ENCODE peak calls at places on chromosomes 12 and 14, in four cellular contexts. O is WERI-Rb-1, Z is NB4, P is RWPE1. S is an unnamed sample.

GRCh38 chr12:20946732-20947131 is 136.2 kb downstream of the SLCO1B3 start:
- DNase-seq in Z (peak), O (peak), P (no peak), S (peak)

GRCh38 chr14:71289536-71289935 is 382.3 kb downstream of the PCNX1 start:
- DNase-seq in P (no peak), Z (no peak), O (no peak), S (no peak)

GRCh38 chr12:121577443-121578180 is 3.2 kb downstream of the KDM2B start:
- DNase-seq in O (no peak), P (no peak), Z (peak), S (no peak)

GRCh38 chr12:6772331-6772695 is at the start of gene LAG3:
- DNase-seq in Z (no peak), P (no peak), O (no peak), S (no peak)

GRCh38 chr14:39097159-39097558 is 5.9 kb downstream of the SEC23A start:
- DNase-seq in P (peak), Z (peak), O (no peak), S (no peak)

GRCh38 chr12:10612954-10613333 is 465 bp downstream of the MAGOHB start:
- DNase-seq in Z (peak), O (no peak), P (no peak), S (no peak)

GRCh38 chr14:79837699-79838098 is 373.6 kb downstream of the DIO2 start:
- DNase-seq in Z (no peak), O (no peak), P (no peak), S (no peak)

GRCh38 chr12:105377077-105377476 is 46.6 kb downstream of the C12orf75 start:
- DNase-seq in P (no peak), O (no peak), Z (no peak), S (no peak)

GRCh38 chr14:69804902-69805301 is 7.9 kb upstream of the SLC10A1 start:
- DNase-seq in P (no peak), O (no peak), Z (no peak), S (no peak)

GRCh38 chr14:69808919-69809808 is 12.1 kb upstream of the SLC10A1 start:
- DNase-seq in Z (no peak), P (no peak), O (no peak), S (no peak)

GRCh38 chr14:69807192-69807591 is 10.2 kb upstream of the SLC10A1 start:
- DNase-seq in P (no peak), O (no peak), Z (no peak), S (no peak)

GRCh38 chr14:69798339-69798735 is 1.3 kb upstream of the SLC10A1 start:
- DNase-seq in P (no peak), Z (no peak), O (no peak), S (no peak)

DNA sequence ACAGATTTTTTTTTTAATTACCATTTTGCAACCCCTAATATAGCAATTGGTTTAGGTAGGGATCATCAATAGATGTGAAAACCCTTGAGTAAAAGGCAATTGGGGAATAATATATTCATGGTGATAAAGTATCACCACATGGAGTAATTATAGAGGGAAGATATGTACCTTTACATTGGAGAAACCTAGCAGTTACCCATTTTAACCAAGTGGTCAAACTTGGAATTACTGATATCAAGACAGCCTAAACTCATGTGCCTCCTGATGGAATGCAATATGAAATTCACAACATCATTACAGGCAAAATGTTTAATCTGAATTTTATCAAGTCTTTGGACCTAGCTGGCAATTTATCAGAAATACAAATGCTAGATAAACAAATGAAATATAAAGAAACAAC is 6.7 kb upstream of the SLC10A1 start:
- DNase-seq in O (no peak), P (peak), Z (no peak), S (no peak)
- TF ChIP-seq CTCF in O (no peak), P (peak), Z (no peak), S (peak)

GRCh38 chr12:24625103-24625502 is 323.8 kb downstream of the BCAT1 start:
- DNase-seq in P (no peak), Z (no peak), O (no peak), S (no peak)

GRCh38 chr12:24631691-24632090 is 317.2 kb downstream of the BCAT1 start:
- DNase-seq in Z (no peak), P (no peak), O (no peak), S (no peak)

DNA sequence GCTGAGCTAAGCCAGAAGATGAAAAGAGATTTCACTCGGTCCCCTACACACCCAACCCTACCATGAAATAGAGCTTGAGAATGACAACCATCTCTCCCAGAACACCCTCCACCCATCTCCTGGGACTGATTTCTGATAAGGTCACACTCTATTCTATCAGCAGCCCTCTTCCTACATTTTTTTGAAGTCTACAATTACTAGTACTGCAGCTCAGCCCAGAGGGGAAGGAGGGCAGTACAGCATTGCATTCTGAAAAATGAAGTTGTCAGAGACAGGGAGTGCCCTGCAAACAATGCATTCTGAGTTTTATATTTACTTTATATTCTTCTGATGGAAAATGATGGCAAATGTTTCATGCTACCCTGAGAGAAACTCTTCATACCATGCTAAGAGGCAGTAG is 318.5 kb downstream of the BCAT1 start:
- DNase-seq in O (no peak), P (no peak), Z (no peak), S (no peak)
- TF ChIP-seq CTCF in O (no peak), P (no peak), Z (no peak), S (no peak)

GRCh38 chr12:4819654-4820053 is 90.1 kb upstream of the KCNA1 start:
- DNase-seq in O (no peak), P (no peak), Z (peak), S (no peak)

GRCh38 chr12:4822572-4822971 is 87.1 kb upstream of the KCNA1 start:
- DNase-seq in O (no peak), P (no peak), Z (no peak), S (no peak)

GRCh38 chr12:4817813-4818212 is 91.9 kb upstream of the KCNA1 start:
- DNase-seq in P (no peak), Z (no peak), O (no peak), S (no peak)

GRCh38 chr12:4824415-4824814 is 85.3 kb upstream of the KCNA1 start:
- DNase-seq in P (peak), O (no peak), Z (no peak), S (no peak)

DNA sequence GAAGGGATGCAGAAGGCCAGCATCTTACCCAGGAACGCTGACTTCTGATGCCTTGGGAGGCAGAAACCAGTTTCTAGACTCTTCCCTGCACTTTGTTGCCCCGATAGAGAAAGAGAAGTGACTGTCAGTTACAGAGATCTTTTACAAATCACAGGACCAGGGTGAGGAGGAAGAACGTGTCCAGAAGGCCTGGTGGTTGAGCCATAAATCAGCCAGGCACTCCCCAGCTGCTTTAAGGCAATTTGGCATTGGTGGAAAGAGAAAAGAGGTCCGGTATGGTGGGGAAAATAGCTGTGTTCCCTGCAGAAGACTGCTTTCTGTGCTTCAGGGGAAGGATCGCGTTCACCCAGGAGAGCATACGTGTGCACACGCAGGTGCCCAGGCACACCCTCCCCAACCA is 88.7 kb upstream of the KCNA1 start:
- DNase-seq in O (no peak), Z (no peak), P (no peak), S (no peak)
- TF ChIP-seq CTCF in O (no peak), Z (no peak), P (no peak), S (no peak)

DNA sequence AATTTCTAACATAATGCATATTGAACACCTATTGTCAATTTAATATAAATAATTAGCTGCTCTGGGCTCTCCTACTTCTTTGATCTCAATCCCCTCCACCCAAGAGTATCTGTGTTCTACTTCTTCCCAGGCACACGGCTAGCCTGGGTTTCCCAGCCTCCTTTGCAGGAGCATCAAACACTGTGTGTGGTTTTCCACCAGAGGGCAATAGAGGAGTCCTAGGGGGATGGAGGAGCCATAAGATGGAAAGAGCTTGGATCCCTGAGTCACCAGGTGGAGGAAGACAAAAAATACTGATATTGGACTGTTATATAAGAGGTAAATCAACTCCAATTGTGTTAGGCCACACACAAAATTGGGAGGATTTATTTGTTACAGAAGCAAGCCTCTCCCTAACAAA is 333.7 kb downstream of the GLT1D1 start:
- DNase-seq in O (peak), P (no peak), Z (peak), S (no peak)
- TF ChIP-seq CTCF in O (peak), P (no peak), Z (peak), S (no peak)

GRCh38 chr12:53252349-53252916 is 15.7 kb upstream of the ESPL1 start:
- DNase-seq in Z (no peak), P (peak), O (no peak), S (no peak)
- TF ChIP-seq CTCF in Z (no peak), P (peak), O (no peak), S (no peak)

GRCh38 chr14:78697341-78697740 is 527.2 kb downstream of the NRXN3 start:
- DNase-seq in Z (peak), O (no peak), P (peak), S (no peak)
- TF ChIP-seq CTCF in Z (peak), O (peak), P (peak), S (peak)

GRCh38 chr14:56299306-56299984 is 181.2 kb downstream of the PELI2 start:
- DNase-seq in Z (no peak), P (no peak), O (no peak), S (no peak)
- TF ChIP-seq CTCF in Z (no peak), P (no peak), O (no peak), S (no peak)

GRCh38 chr12:55955344-55955743 is 10.5 kb downstream of the PMEL start:
- DNase-seq in Z (no peak), O (no peak), P (no peak), S (no peak)

GRCh38 chr12:55957106-55957859 is 8.6 kb downstream of the PMEL start:
- DNase-seq in Z (no peak), P (no peak), O (no peak), S (no peak)

DNA sequence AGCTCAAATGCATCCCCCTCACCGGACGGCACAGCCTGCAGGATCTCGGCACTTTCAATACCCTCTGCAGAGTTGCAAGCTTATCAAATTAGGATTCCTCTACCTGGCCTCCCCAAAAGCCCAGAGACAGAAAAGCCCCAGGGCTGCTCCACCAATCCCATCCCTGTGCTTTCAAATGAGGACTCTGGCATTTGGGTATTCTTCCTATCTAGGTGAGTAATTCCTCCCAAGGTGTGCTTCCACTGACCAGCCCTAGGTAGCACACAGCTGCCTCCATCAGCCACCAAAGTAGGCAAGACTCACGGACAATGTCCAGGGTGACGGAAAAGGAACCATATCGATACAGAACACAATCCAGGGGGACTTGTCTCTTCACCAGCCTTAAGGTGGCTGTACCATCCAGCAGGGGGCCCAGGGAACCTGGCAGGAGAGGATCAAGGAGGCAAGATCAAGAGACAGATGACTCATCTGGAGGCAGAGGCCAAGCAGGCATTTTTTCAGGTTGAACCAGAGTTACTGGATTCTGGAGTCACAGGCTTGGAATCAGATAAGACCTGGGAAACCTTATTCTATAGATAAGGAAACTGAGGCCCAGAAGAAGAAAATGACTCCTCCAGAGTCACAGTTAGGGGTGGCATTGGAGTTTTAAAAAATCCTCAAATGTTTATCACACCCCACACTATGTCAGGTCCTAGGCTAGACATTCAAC is 9.9 kb downstream of the PMEL start:
- DNase-seq in O (peak), Z (peak), P (peak), S (no peak)
- TF ChIP-seq CTCF in O (peak), Z (peak), P (no peak), S (no peak)

GRCh38 chr12:2364566-2365165 is 311.9 kb downstream of the CACNA1C start:
- DNase-seq in O (no peak), P (no peak), Z (peak), S (no peak)
- TF ChIP-seq CTCF in O (no peak), P (no peak), Z (peak), S (peak)